ENCODE peak calls at places on chromosomes 3 and 15, in nine cellular contexts. H, F, O, M, W, L, P, E and B are unnamed samples.

GRCh38 chr3:55675478-55675877 is 188.4 kb upstream of the WNT5A start:
- DNase-seq in O (no peak), L (no peak), H (no peak), P (no peak), F (no peak), W (no peak), E (no peak), M (no peak), B (no peak)

GRCh38 chr15:80978685-80979084 is 10.9 kb downstream of the MESD start:
- DNase-seq in L (peak; percentile 51), E (peak; percentile 61), O (no peak), F (no peak), H (peak; percentile 43), P (no peak), M (peak; percentile 44), W (no peak), B (no peak)

GRCh38 chr15:41790756-41791546 is 16.7 kb downstream of the MAPKBP1 start:
- DNase-seq in L (peak; percentile 90), W (no peak), F (peak; percentile 80), M (no peak), P (no peak), E (peak; percentile 79), O (no peak), H (peak; percentile 56), B (no peak)

GRCh38 chr15:94965593-94965992 is 734.2 kb downstream of the MCTP2 start:
- DNase-seq in M (peak; percentile 26), E (no peak), O (no peak), F (peak; percentile 1), W (no peak), P (no peak), L (no peak), H (peak; percentile 43), B (no peak)

GRCh38 chr3:53243165-53243564 is 12.7 kb downstream of the TKT start:
- DNase-seq in O (peak; percentile 47), W (no peak), M (no peak), E (no peak), P (no peak), F (no peak), L (no peak), H (peak; percentile 35), B (no peak)

GRCh38 chr3:40899286-40899712 is 300.0 kb upstream of the CTNNB1 start:
- DNase-seq in O (no peak), E (no peak), H (no peak), M (no peak), W (no peak), F (peak; percentile 72), L (peak; percentile 92), P (no peak), B (no peak)

GRCh38 chr3:196207159-196207832 is 3.9 kb downstream of the ZDHHC19 start:
- DNase-seq in L (no peak), O (peak; percentile 98), W (no peak), E (no peak), M (peak; percentile 96), P (peak; percentile 74), F (no peak), H (no peak), B (peak; percentile 71)

GRCh38 chr3:124780767-124781485 is 50.7 kb downstream of the UMPS start:
- DNase-seq in O (peak; percentile 41), F (no peak), W (peak; percentile 40), E (peak; percentile 58), P (peak; percentile 71), H (peak; percentile 65), M (no peak), L (no peak), B (peak; percentile 69)

GRCh38 chr15:99322643-99323405 is 71.5 kb downstream of the LRRC28 start:
- DNase-seq in M (no peak), E (peak; percentile 47), W (no peak), P (no peak), F (peak; percentile 11), H (no peak), L (no peak), O (no peak), B (no peak)

GRCh38 chr15:58062175-58062574 is 3.3 kb downstream of the ALDH1A2 start:
- DNase-seq in O (no peak), E (no peak), P (no peak), W (no peak), L (no peak), M (no peak), F (no peak), H (no peak), B (no peak)

GRCh38 chr15:80170596-80170995 is 17.8 kb downstream of the FAH start:
- DNase-seq in M (no peak), E (no peak), P (no peak), L (peak; percentile 25), H (no peak), O (no peak), W (no peak), F (no peak), B (no peak)

DNA sequence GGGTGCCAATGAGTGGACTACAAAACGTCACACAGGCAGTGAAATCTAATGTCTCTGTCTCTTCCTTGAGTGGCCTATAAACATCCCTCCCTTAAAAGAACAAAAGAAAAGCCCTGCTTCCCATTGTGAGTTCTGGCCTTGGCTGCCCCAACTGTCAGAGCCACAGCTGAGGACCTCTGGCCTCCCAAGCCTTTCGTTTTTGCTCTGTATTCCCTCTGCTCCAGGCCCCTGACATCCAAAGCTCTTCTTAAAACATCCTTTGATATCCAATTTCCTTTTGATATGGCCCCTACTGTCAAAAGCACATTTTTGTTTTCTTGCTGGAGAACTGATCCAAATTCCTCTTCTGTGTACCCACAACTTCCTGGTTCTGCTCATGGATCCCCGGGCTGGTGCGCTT is 126.8 kb downstream of the RORA start:
- DNase-seq in L (no peak), W (no peak), F (no peak), H (no peak), P (no peak), O (no peak), M (no peak), E (no peak), B (no peak)
- H3K9ac ChIP-seq in L (no peak overlapping the region), W (no peak overlapping the region), F (no peak overlapping the region), H (no peak overlapping the region), P (no peak overlapping the region), O (no peak overlapping the region), M (no peak overlapping the region), E (no peak overlapping the region), B (no peak overlapping the region)

DNA sequence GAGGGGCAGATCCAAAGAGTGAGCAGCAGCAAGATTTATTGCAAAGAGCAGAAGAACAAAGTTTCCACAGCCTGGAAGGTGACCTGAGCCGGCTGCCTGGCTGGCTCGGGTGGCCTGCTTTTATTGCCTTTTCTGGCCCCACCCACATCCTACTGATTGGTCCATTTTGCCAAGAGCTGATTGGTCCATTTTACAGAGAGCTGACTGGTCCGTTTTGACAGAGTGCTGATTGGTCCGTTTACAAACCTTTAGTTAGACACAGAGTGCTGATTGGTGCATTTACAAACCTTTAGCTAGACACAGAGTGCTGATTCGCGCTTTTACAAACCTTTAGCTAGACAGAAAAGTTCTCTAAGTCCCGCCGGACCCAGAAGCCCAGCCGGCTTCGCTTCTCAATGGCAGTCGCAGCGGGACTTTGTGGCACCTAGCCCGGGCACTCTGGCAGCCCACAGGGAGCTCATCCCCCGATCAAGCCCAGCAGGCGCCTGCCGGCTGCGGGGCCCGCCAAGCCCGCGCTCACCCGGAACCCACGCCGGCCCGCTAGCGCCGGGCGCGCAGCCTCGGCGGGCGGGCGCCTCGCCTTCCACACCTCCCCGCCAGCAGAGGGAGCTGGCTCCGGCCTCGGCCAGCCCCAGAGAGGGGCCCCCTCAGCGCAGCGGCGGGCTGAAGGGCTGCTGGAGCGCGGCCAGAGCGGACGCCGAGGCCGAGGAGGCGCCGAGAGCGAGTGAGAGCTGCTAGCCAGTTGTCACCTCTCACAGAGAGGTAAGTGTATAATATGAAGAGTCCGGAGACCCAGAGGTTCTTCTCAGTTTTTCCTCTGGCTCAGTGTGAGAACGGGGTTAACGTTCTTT is 339.2 kb downstream of the CHL1 start:
- DNase-seq in E (peak; percentile 11), F (peak; percentile 54), M (no peak), O (peak; percentile 70), W (peak; percentile 21), P (peak; percentile 87), H (peak; percentile 61), L (no peak), B (peak; percentile 51)
- TF ChIP-seq CTCF in E (peak; percentile 34), F (peak; percentile 41), M (no peak), O (peak; percentile 51), W (no peak), P (peak; percentile 86), H (peak; percentile 35), L (no peak), B (peak; percentile 44)

DNA sequence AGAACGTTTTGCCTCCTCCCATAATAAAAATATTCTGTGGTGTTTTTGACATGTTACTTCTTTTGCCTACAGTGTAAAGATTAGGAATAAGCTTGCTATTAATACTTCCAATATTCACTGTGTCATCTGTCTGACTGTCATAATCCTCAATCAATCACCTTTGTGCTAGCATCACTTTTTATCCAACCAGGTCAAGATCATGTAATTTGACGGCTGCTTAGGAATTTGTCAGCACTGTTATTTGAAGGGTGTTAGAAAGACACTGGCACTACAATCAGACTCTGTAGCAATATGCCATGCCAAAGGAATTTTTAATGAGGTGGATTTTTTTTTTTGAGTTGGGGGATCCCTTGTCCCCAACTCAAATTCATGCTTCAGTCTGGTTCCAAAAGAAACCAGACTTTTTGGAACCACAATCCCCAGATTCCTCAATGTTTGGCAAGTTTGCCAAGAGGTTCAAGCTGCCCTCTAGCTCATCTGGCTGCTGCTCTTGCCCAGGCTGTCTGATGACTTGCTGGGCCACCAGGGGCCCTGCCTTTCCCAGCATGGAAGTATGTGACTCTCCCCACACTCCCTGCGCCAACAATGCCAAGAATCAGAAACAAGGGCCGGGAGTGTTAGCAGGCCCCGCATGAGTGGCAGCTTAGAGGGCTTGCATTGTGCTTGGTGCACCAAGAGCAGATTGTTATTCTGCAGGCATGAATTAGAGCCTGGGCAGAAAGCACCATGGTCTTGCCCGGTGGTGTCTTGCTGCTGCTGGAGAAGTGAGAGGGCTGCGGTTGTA is 58.6 kb upstream of the TSC22D2 start:
- DNase-seq in O (no peak), W (no peak), P (peak; percentile 62), F (no peak), H (no peak), M (no peak), E (no peak), L (no peak), B (peak; percentile 63)
- H3K4me3 ChIP-seq in O (no peak overlapping the region), W (no peak overlapping the region), P (no peak overlapping the region), F (no peak overlapping the region), H (no peak overlapping the region), M (no peak overlapping the region), E (no peak overlapping the region), L (peak overlapping the region; percentile 53), B (no peak overlapping the region)

GRCh38 chr15:63505842-63506222 is 1.4 kb downstream of the USP3 start:
- DNase-seq in M (no peak), O (no peak), P (no peak), W (no peak), L (no peak), H (no peak), E (no peak), F (no peak), B (no peak)

GRCh38 chr15:63502843-63503738 is 1.3 kb upstream of the USP3 start:
- DNase-seq in F (no peak), L (peak; percentile 90), E (peak; percentile 87), P (peak; percentile 90), W (peak; percentile 97), O (no peak), M (peak; percentile 71), H (peak; percentile 97), B (peak; percentile 69)

GRCh38 chr15:63503739-63504246 is 600 bp upstream of the USP3 start:
- DNase-seq in O (peak; percentile 44), F (peak; percentile 83), W (no peak), H (peak; percentile 77), M (peak; percentile 72), E (peak; percentile 93), L (peak; percentile 68), P (peak; percentile 81), B (no peak)

GRCh38 chr15:63504979-63505841 is 817 bp downstream of the USP3 start:
- DNase-seq in F (peak; percentile 48), H (peak; percentile 62), M (peak; percentile 76), O (peak; percentile 78), W (peak; percentile 76), E (peak; percentile 51), L (peak; percentile 47), P (peak; percentile 76), B (peak; percentile 79)

GRCh38 chr15:63504247-63504978 is at the start of gene USP3:
- DNase-seq in E (peak; percentile 94), L (peak; percentile 91), O (peak; percentile 98), W (peak; percentile 96), P (peak; percentile 98), H (peak; percentile 97), F (peak; percentile 95), M (peak; percentile 95), B (peak; percentile 97)
- H3K9ac ChIP-seq in E (peak within 1 kb of the TSS; percentile 90), L (peak within 1 kb of the TSS; percentile 99), O (peak within 1 kb of the TSS; percentile 94), W (peak within 1 kb of the TSS; percentile 92), P (peak within 1 kb of the TSS; percentile 89), H (peak within 1 kb of the TSS; percentile 95), F (peak within 1 kb of the TSS; percentile 84), M (peak within 1 kb of the TSS; percentile 99), B (peak within 1 kb of the TSS; percentile 40)